ENCODE peak calls at places on chromosomes 5 and 9, in nine cellular contexts. F is RWPE2; W is A549; H is GM23338; L is K562; O is RWPE1; B is CD8-positive, alpha-beta T cell; U is uterus; M is nephron progenitor cell. Q is an unnamed sample.

GRCh38 chr5:78795757-78796156 is 147.2 kb upstream of the LHFPL2 start:
- DNase-seq in F (no peak), W (peak), H (no peak), L (no peak), O (no peak), B (no peak), U (no peak), M (no peak), Q (peak)

GRCh38 chr9:136089697-136090045 is 5.4 kb downstream of the NACC2 start:
- DNase-seq in F (no peak), W (no peak), H (no peak), L (no peak), O (peak), B (no peak), U (no peak), M (no peak), Q (no peak)

GRCh38 chr5:125492977-125493376 is 746.5 kb upstream of the ZNF608 start:
- DNase-seq in F (no peak), W (no peak), H (no peak), L (no peak), O (no peak), B (no peak), U (no peak), M (no peak), Q (no peak)

GRCh38 chr5:38738898-38739743 is 106.7 kb upstream of the OSMR start:
- DNase-seq in F (no peak), W (no peak), H (no peak), L (no peak), O (peak), B (no peak), U (no peak), M (no peak), Q (no peak)

GRCh38 chr5:110517396-110517795 is 209.1 kb downstream of the TMEM232 start:
- DNase-seq in F (no peak), W (no peak), H (peak), L (no peak), O (no peak), B (no peak), U (no peak), M (no peak), Q (no peak)

GRCh38 chr9:108444400-108445358 is 411.1 kb downstream of the ACTL7B start:
- DNase-seq in F (peak), W (no peak), H (no peak), L (no peak), O (peak), B (no peak), U (peak), M (no peak), Q (no peak)

GRCh38 chr9:98862936-98863335 is 55.5 kb downstream of the GALNT12 start:
- DNase-seq in F (no peak), W (no peak), H (no peak), L (no peak), O (no peak), B (no peak), U (no peak), M (no peak), Q (no peak)

GRCh38 chr5:169906745-169907649 is 73.3 kb downstream of the INSYN2B start:
- DNase-seq in F (no peak), W (no peak), H (no peak), L (no peak), O (no peak), B (no peak), U (no peak), M (no peak), Q (no peak)

GRCh38 chr5:132506094-132506692 is 15.6 kb upstream of the IRF1 start:
- DNase-seq in F (no peak), W (peak), H (peak), L (peak), O (peak), B (no peak), U (peak), M (no peak), Q (peak)

GRCh38 chr9:96616817-96617438 is 2.7 kb downstream of the CDC14B start:
- DNase-seq in F (no peak), W (no peak), H (no peak), L (no peak), O (no peak), B (no peak), U (no peak), M (no peak), Q (no peak)

GRCh38 chr5:138157626-138158025 is 18.4 kb upstream of the NME5 start:
- DNase-seq in F (no peak), W (no peak), H (no peak), L (no peak), O (no peak), B (no peak), U (no peak), M (no peak), Q (no peak)

GRCh38 chr9:83708515-83709158 is 879 bp upstream of the UBQLN1 start:
- DNase-seq in F (peak), W (peak), H (peak), L (peak), O (peak), B (peak), U (peak), M (peak), Q (peak)

GRCh38 chr5:142315231-142315900 is 9.5 kb downstream of the SPRY4 start:
- DNase-seq in F (no peak), W (no peak), H (no peak), L (no peak), O (no peak), B (no peak), U (no peak), M (no peak), Q (no peak)

GRCh38 chr9:116174347-116174746 is 20.8 kb downstream of the PAPPA start:
- DNase-seq in F (no peak), W (no peak), H (no peak), L (no peak), O (peak), B (no peak), U (no peak), M (no peak), Q (no peak)

GRCh38 chr5:36145311-36145710 is 6.4 kb downstream of the LMBRD2 start:
- DNase-seq in F (no peak), W (no peak), H (peak), L (no peak), O (no peak), B (no peak), U (no peak), M (no peak), Q (no peak)

GRCh38 chr5:38455797-38456330 is 100.6 kb downstream of the LIFR start:
- DNase-seq in F (no peak), W (no peak), H (no peak), L (no peak), O (no peak), B (no peak), U (no peak), M (no peak), Q (no peak)

GRCh38 chr5:1542755-1543154 is 19.0 kb upstream of the LPCAT1 start:
- DNase-seq in F (peak), W (peak), H (no peak), L (no peak), O (peak), B (no peak), U (peak), M (no peak), Q (no peak)

GRCh38 chr9:130682490-130683121 is 11.0 kb upstream of the EXOSC2 start:
- DNase-seq in F (no peak), W (peak), H (peak), L (peak), O (peak), B (peak), U (peak), M (peak), Q (peak)

GRCh38 chr9:109303900-109304299 is 17.0 kb downstream of the EPB41L4B start:
- DNase-seq in F (no peak), W (no peak), H (no peak), L (no peak), O (no peak), B (no peak), U (no peak), M (no peak), Q (no peak)

GRCh38 chr5:83470516-83470915 is 1.0 kb upstream of the VCAN start:
- DNase-seq in F (no peak), W (no peak), H (no peak), L (no peak), O (no peak), B (no peak), U (no peak), M (no peak), Q (no peak)

GRCh38 chr5:62732677-62733121 is 154.1 kb downstream of the LRRC70 start:
- DNase-seq in F (no peak), W (no peak), H (no peak), L (no peak), O (no peak), B (no peak), U (no peak), M (no peak), Q (no peak)

GRCh38 chr9:38713426-38713825 is 6.5 kb downstream of the FAM240B start:
- DNase-seq in F (no peak), W (no peak), H (no peak), L (no peak), O (peak), B (no peak), U (no peak), M (no peak), Q (no peak)

GRCh38 chr9:104934686-104935413 is 6.9 kb upstream of the ABCA1 start:
- DNase-seq in F (no peak), W (no peak), H (no peak), L (no peak), O (no peak), B (no peak), U (no peak), M (no peak), Q (no peak)

GRCh38 chr5:135557034-135557838 is 21.5 kb upstream of the NEUROG1 start:
- DNase-seq in F (no peak), W (no peak), H (no peak), L (no peak), O (no peak), B (no peak), U (no peak), M (no peak), Q (no peak)

GRCh38 chr5:135549413-135549812 is 13.6 kb upstream of the NEUROG1 start:
- DNase-seq in F (no peak), W (no peak), H (no peak), L (no peak), O (no peak), B (no peak), U (no peak), M (no peak), Q (no peak)

GRCh38 chr5:135551593-135552447 is 16.1 kb upstream of the NEUROG1 start:
- DNase-seq in F (no peak), W (peak), H (peak), L (peak), O (peak), B (peak), U (peak), M (peak), Q (peak)

GRCh38 chr5:135555530-135555929 is 19.8 kb upstream of the NEUROG1 start:
- DNase-seq in F (no peak), W (no peak), H (no peak), L (no peak), O (no peak), B (no peak), U (no peak), M (no peak), Q (no peak)

DNA sequence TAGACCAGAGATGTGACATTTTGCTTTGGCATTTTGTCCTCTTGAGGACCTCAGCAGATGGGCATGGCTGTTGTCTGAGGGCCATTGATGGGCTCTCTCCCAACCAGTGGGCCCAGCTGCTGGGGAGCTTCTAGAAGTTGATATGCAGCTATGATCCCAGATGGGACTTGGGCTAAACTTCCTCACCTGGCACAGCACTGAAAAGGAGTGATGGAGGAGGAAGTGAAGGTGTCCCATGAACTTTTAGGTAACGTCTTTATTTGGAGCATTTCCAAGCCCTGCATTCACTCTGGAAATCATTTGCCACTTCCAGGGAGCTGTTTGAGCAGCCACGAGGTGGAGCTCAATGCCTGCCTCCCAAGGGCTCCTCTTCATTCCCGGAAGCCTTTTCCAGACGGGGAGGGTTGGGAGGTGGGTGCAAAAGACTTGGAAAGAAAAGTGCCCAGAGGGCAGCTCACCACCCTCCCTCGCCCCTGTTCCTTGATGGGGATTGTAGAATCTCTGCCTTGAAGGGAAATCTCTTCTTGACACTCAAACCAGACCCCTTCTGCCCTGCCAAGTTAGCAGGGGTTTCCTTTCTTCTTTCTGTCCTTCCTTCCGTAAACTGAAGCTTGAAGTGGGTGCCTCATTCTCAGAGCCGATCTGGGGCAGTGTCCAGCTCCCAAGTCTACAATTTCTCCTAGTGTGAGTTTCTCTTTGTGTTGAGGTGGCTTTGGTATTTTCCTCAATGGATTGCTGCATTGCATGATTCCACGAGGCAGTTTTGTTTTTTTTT is 18.1 kb upstream of the NEUROG1 start:
- DNase-seq in F (no peak), W (peak), H (peak), L (peak), O (peak), B (no peak), U (no peak), M (peak), Q (no peak)
- TF ChIP-seq CTCF in F (peak), W (peak), H (peak), L (peak), O (peak), B (no peak), U (no peak), M (peak), Q (peak)

GRCh38 chr9:137318976-137319375 is 16.9 kb upstream of the NRARP start:
- DNase-seq in F (peak), W (no peak), H (peak), L (peak), O (no peak), B (no peak), U (peak), M (peak), Q (no peak)
- TF ChIP-seq CTCF in F (peak), W (no peak), H (peak), L (peak), O (no peak), B (no peak), U (peak), M (peak), Q (no peak)

DNA sequence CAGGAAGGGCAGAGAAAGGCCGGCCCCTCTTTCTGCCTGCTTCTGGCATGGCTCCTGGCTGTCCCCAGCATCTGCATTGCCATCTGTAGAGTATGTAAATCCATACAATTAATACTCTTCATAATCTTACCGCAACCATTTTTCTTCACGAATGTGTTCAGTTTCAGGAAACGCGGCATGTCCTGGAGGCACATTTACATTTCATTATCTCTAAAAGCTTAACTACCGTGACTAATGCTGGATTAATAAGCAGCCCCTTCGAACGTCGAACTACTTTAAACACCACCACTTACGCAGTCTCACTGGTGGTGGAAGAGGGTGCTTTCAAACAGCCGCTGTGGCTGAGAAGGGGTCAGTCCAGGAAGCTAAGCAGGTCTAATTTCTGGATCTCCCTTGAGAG is 85.6 kb downstream of the C5orf15 start:
- DNase-seq in F (peak), W (no peak), H (no peak), L (no peak), O (no peak), B (no peak), U (no peak), M (no peak), Q (no peak)
- TF ChIP-seq CTCF in F (no peak), W (no peak), H (no peak), L (no peak), O (no peak), B (no peak), U (no peak), M (no peak), Q (no peak)

GRCh38 chr5:135569755-135570452 is 8.9 kb downstream of the CXCL14 start:
- DNase-seq in F (no peak), W (peak), H (peak), L (peak), O (peak), B (no peak), U (no peak), M (peak), Q (no peak)
- TF ChIP-seq CTCF in F (peak), W (peak), H (peak), L (peak), O (peak), B (no peak), U (no peak), M (peak), Q (peak)

DNA sequence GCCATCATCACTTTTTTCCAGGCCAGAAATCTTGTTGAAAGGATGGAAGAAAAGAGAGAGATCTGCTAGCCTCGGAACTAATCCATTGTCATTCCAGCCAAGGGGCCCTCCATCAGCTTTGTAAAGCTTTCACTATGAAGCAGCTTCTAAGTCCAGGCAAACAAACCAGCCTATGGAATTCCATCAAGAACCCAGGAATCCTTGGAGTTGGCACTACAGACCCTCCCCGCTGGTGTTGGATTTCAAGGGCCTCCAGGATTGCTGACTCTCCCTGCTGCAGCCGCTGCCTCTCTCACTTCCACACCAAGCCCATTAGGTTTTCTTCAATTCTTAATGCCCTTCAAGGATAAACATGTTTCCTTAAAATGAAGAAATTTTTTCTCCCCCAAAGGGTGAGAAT is 114.5 kb downstream of the C5orf15 start:
- DNase-seq in F (no peak), W (no peak), H (peak), L (no peak), O (no peak), B (no peak), U (no peak), M (no peak), Q (no peak)
- TF ChIP-seq CTCF in F (no peak), W (no peak), H (no peak), L (no peak), O (no peak), B (no peak), U (no peak), M (no peak), Q (no peak)

Q was measured in GM13977.